ENCODE peak calls at places on chromosomes 2 and 18, in four cellular contexts. P is body of pancreas, B is SK-N-SH, D is neural progenitor cell. R is an unnamed sample. For H3K27me3, the result is how much of the 10 kb centered on the place peaks cover.

GRCh38 chr18:5456577-5457466 is 87.0 kb downstream of the EPB41L3 start:
- DNase-seq in P (no peak), D (peak), B (peak), R (peak)

GRCh38 chr2:242098445-242099128 is 229.1 kb downstream of the RTP5 start:
- DNase-seq in P (no peak), B (no peak), D (no peak), R (no peak)

GRCh38 chr2:33222309-33222708 is 254.1 kb upstream of the RASGRP3 start:
- DNase-seq in P (no peak), B (no peak), D (no peak), R (no peak)

GRCh38 chr2:202778217-202778616 is 93.3 kb downstream of the ICA1L start:
- DNase-seq in B (no peak), D (no peak), P (no peak), R (no peak)

GRCh38 chr2:12717191-12717987 is 653 bp downstream of the TRIB2 start:
- DNase-seq in P (peak), B (peak), D (peak), R (peak)

GRCh38 chr18:75052475-75052874 is 156.5 kb downstream of the PTGR3 start:
- DNase-seq in B (no peak), P (no peak), D (no peak), R (no peak)

GRCh38 chr2:3210257-3210656 is 167.4 kb downstream of the EIPR1 start:
- DNase-seq in D (no peak), P (no peak), B (no peak), R (no peak)

GRCh38 chr2:224366269-224366668 is 35.6 kb downstream of the FAM124B start:
- DNase-seq in P (no peak), B (no peak), D (no peak), R (no peak)

GRCh38 chr2:20062615-20063545 is 11.5 kb upstream of the LAPTM4A start:
- DNase-seq in D (no peak), P (no peak), B (no peak), R (no peak)

GRCh38 chr2:109183871-109184270 is 54.9 kb downstream of the SH3RF3 start:
- DNase-seq in P (no peak), B (no peak), D (no peak), R (no peak)

GRCh38 chr2:109185801-109186570 is 57.0 kb downstream of the SH3RF3 start:
- DNase-seq in P (peak), B (no peak), D (no peak), R (no peak)

GRCh38 chr2:109186656-109187250 is 57.7 kb downstream of the SH3RF3 start:
- DNase-seq in D (no peak), P (no peak), B (no peak), R (no peak)

GRCh38 chr2:109184368-109184767 is 55.4 kb downstream of the SH3RF3 start:
- DNase-seq in B (no peak), D (no peak), P (no peak), R (no peak)

DNA sequence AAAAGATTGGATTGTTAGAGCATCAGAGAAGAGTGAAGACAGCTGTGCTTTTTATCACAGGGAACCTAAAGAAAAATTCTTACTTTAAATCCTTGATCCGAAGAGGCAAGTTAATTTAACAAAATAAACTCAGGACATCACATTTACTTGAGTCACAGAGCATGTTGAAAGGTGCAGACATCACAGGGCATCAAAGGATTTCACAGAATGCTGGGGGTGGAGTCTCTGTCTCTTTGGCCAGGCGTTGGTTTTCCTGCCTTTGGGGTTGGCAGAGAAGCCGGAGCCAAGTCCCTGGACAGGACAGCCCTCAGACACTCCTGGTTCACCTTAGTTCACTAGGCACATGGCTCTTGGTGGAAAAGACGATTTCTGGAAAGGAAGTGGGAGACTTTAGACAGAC is 56.3 kb downstream of the SH3RF3 start:
- DNase-seq in B (peak), D (no peak), P (peak), R (no peak)
- H3K27ac ChIP-seq in B (peak), D (no peak), P (peak), R (no peak)

GRCh38 chr2:118089015-118089800 is 937 bp downstream of the INSIG2 start:
- DNase-seq in B (peak), P (peak), D (peak), R (peak)
- H3K4me3 ChIP-seq in B (peak), P (peak), D (peak), R (peak)

GRCh38 chr2:44927979-44928659 is 13.4 kb upstream of the SIX3 start:
- DNase-seq in B (no peak), P (no peak), D (peak), R (no peak)

GRCh38 chr2:44928660-44929471 is 12.6 kb upstream of the SIX3 start:
- DNase-seq in B (peak), D (peak), P (no peak), R (no peak)

GRCh38 chr2:44925561-44926087 is 15.9 kb upstream of the SIX3 start:
- DNase-seq in B (no peak), P (no peak), D (no peak), R (no peak)

GRCh38 chr2:44929680-44930273 is 11.7 kb upstream of the SIX3 start:
- DNase-seq in P (no peak), D (peak), B (peak), R (no peak)

GRCh38 chr2:44926957-44927356 is 14.5 kb upstream of the SIX3 start:
- DNase-seq in D (peak), P (no peak), B (no peak), R (no peak)
- H3K27me3 ChIP-seq in D (half or more), P (under half), B (under half), R (half or more)

GRCh38 chr18:62682396-62682795 is 32.9 kb upstream of the PHLPP1 start:
- DNase-seq in P (no peak), B (no peak), D (peak), R (no peak)
- H3K27ac ChIP-seq in P (no peak), B (no peak), D (no peak), R (no peak)

DNA sequence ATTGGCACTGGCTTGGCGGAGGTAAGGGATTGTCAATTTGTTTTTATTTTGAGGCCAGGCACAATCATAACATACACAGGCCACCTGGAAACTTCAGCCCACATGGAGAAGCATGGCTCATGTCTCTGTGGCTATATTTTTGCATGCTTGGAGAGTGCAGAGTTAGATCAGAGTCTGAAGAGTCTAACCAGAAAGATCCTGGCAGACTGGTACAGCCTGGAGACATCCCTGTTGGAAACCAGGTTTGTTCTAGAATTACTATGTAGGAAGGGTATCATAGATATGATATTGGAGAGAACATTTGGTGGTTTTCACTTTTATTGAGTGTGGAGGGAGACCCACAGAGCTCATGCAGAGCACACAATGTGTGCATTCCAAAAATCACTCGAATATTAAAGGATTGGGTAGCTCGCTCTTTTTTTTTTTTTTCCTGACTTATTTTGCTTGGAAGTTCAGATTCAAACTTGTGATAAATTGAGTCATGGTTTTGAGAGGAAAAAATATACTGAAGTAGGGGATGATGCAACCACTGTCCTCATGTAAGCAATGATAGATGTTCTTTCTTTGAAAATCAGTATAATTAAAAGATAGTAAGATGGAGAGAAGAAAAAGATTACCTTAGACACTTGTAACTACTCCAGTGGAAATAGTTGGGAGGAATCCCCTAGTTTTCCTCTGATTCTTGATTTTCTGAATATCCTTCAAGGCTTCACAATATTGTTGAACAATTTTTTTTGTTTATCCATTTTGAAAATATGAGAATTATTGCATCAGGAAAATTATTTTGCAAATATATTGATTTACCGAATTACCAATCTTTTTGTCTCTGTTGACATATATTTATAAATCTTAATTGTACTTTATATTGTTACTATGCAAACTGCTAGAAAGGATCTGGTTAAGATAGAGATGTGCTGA is 185.7 kb upstream of the ZEB2 start:
- DNase-seq in P (no peak), D (no peak), B (no peak), R (peak)
- H3K4me3 ChIP-seq in P (no peak), D (no peak), B (no peak), R (no peak)

GRCh38 chr18:72541871-72542690 is 2.1 kb downstream of the CBLN2 start:
- DNase-seq in D (peak), B (peak), P (no peak), R (no peak)

GRCh38 chr18:72544092-72544886 is at the start of gene CBLN2:
- DNase-seq in B (peak), P (peak), D (peak), R (peak)

GRCh38 chr18:72542993-72543361 is 1.2 kb downstream of the CBLN2 start:
- DNase-seq in B (peak), D (peak), P (no peak), R (no peak)

GRCh38 chr18:72543362-72544055 is 633 bp downstream of the CBLN2 start:
- DNase-seq in B (peak), D (peak), P (no peak), R (peak)

GRCh38 chr18:72539861-72540260 is 4.3 kb downstream of the CBLN2 start:
- DNase-seq in D (peak), B (no peak), P (no peak), R (no peak)
- H3K27me3 ChIP-seq in D (half or more), B (under half), P (under half), R (under half)